ENCODE peak calls at places on chromosomes 12 and 14, in five cellular contexts. G is right cardiac atrium; S is A549; P is CD8-positive, alpha-beta memory T cell; Q is H1. O is an unnamed sample. For H3K9me3, the result is how much of the 10 kb centered on the place peaks cover.

GRCh38 chr12:104201238-104202001 is 14.2 kb upstream of the TXNRD1 start:
- DNase-seq in G (no peak), S (peak), P (peak), Q (no peak), O (no peak)

GRCh38 chr14:102092806-102093205 is 6.0 kb upstream of the HSP90AA1 start:
- DNase-seq in G (no peak), S (no peak), P (no peak), Q (no peak), O (peak)

GRCh38 chr12:121534495-121535148 is 46.2 kb downstream of the KDM2B start:
- DNase-seq in G (no peak), S (no peak), P (peak), Q (peak), O (no peak)

GRCh38 chr14:29148221-29148620 is 381.6 kb downstream of the FOXG1 start:
- DNase-seq in G (no peak), S (no peak), P (no peak), Q (no peak), O (no peak)

GRCh38 chr12:40224439-40225291 is at the start of gene LRRK2:
- DNase-seq in G (peak), S (peak), P (peak), Q (no peak), O (peak)

GRCh38 chr14:64195194-64195593 is 99.0 kb downstream of the ESR2 start:
- DNase-seq in G (no peak), S (no peak), P (no peak), Q (no peak), O (no peak)

GRCh38 chr14:76328457-76329137 is 47.3 kb upstream of the ESRRB start:
- DNase-seq in G (no peak), S (no peak), P (no peak), Q (no peak), O (peak)

GRCh38 chr14:103905861-103906456 is 22.3 kb upstream of the TDRD9 start:
- DNase-seq in G (no peak), S (no peak), P (peak), Q (peak), O (no peak)

GRCh38 chr12:31570880-31571279 is 20.1 kb downstream of the DENND5B start:
- DNase-seq in G (no peak), S (no peak), P (no peak), Q (no peak), O (no peak)

GRCh38 chr14:35416108-35416750 is 11.7 kb upstream of the NFKBIA start:
- DNase-seq in G (no peak), S (no peak), P (peak), Q (no peak), O (no peak)

GRCh38 chr12:107654866-107655265 is 30.7 kb upstream of the PWP1 start:
- DNase-seq in G (no peak), S (no peak), P (no peak), Q (no peak), O (no peak)
- H3K9me3 ChIP-seq in G (under half), S (under half), P (under half), Q (under half), O (under half)

DNA sequence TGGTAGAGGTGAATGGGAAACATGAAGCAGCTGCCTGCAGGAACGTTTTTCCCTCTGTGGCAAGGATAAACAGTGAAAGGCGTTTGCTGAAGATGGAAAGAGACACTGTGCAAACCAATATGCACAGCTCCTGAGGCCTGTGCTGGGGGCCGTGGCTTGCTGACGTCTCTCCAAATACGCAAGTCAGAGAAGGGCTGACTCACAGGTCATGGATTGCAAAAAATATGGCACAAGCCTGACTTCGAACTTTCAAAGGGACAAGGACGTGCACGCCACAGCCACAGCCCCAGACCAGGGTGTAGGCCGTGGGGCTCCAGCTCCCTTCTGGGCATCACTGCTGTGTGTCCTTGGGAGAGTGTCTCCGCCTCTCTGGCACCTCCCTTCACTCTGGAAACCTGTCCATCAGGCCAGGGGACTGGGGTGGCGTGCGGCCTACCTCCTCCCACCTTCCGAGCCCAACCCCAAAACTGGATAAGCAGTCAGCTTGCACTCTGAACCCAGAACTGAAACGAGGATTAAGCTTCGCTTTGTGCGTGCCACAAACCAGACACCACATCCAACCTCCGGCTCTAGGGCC is 22.2 kb upstream of the FZD10 start:
- DNase-seq in G (no peak), S (no peak), P (no peak), Q (no peak), O (no peak)
- H3K9me3 ChIP-seq in G (under half), S (under half), P (under half), Q (under half), O (under half)

GRCh38 chr14:104937161-104937560 is 12.5 kb downstream of the PLD4 start:
- DNase-seq in G (no peak), S (no peak), P (no peak), Q (no peak), O (no peak)
- H3K9me3 ChIP-seq in G (under half), S (under half), P (under half), Q (under half), O (under half)

GRCh38 chr14:61493996-61494395 is 172.6 kb downstream of the PRKCH start:
- DNase-seq in G (no peak), S (no peak), P (no peak), Q (no peak), O (no peak)

GRCh38 chr14:61493239-61493638 is 171.9 kb downstream of the PRKCH start:
- DNase-seq in G (no peak), S (no peak), P (no peak), Q (no peak), O (no peak)

GRCh38 chr14:61498303-61498702 is 176.9 kb downstream of the PRKCH start:
- DNase-seq in G (peak), S (no peak), P (no peak), Q (no peak), O (no peak)

GRCh38 chr14:61498811-61499210 is 177.4 kb downstream of the PRKCH start:
- DNase-seq in G (no peak), S (no peak), P (no peak), Q (no peak), O (no peak)

GRCh38 chr14:61495809-61496208 is 174.4 kb downstream of the PRKCH start:
- DNase-seq in G (no peak), S (no peak), P (no peak), Q (no peak), O (no peak)
- H3K9me3 ChIP-seq in G (under half), S (under half), P (under half), Q (under half), O (under half)

GRCh38 chr14:60265163-60265562 is 16.1 kb downstream of the PPM1A start:
- DNase-seq in G (no peak), S (no peak), P (no peak), Q (no peak), O (no peak)
- H3K9me3 ChIP-seq in G (under half), S (under half), P (under half), Q (under half), O (under half)

DNA sequence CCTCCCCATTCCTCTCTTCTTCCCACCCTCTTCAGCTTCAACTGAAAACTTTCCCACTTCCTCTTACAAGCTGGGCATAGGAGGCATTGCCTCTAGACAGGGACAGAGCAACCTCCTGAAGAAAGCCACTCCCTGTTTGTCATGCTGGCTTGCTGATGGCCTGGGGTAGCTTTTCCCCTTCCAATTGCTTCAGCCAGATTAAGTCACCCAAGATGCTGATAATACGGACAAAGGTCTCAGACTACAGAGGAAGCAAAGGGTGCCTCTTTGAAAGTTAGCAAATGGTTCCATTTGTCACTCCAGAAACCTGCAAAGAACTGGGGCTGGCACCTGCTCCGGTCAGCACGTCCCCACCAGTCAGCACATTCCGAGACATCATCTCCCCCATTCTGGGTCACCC is 6.0 kb downstream of the KRT2 start:
- DNase-seq in G (no peak), S (no peak), P (no peak), Q (no peak), O (no peak)
- H3K9me3 ChIP-seq in G (under half), S (under half), P (under half), Q (under half), O (under half)

DNA sequence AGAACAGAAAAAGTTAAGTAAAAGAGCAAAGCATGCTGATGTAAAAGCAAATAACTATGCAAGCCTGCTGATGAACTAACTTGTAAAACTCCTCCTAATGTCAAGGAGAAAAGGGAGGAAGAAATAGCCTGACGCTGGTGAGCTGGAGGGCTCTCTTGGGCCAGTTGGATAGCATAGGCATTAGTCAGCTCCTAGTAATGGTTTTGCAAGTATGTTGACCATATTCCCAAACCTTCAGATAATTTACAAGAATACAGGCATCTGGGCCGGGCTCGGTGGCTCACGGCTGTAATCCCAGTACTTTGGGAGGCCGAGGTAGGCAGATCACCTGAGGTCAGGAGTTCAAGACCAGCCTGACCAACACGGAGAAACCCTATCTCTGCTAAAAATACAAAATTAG is 871.4 kb downstream of the C12orf50 start:
- DNase-seq in G (no peak), S (peak), P (no peak), Q (peak), O (no peak)
- H3K9me3 ChIP-seq in G (under half), S (under half), P (under half), Q (under half), O (under half)

O was measured in upper lobe of right lung.